ENCODE peak calls at places on chromosomes 13 and 19, in four cellular contexts. U, R, I and O are unnamed samples.

GRCh38 chr13:31361673-31362072 is 161.9 kb downstream of the B3GLCT start:
- DNase-seq in R (no peak), I (no peak), U (no peak), O (no peak)

GRCh38 chr13:105960326-105960725 is 575.1 kb downstream of the EFNB2 start:
- DNase-seq in I (no peak), R (no peak), U (no peak), O (no peak)

GRCh38 chr19:37983153-37983552 is 76.1 kb downstream of the SIPA1L3 start:
- DNase-seq in I (no peak), U (no peak), R (no peak), O (no peak)

GRCh38 chr13:30466841-30467252 is 1.1 kb upstream of the HMGB1 start:
- DNase-seq in I (no peak), R (no peak), U (no peak), O (no peak)

GRCh38 chr13:31875134-31875533 is 135.8 kb downstream of the RXFP2 start:
- DNase-seq in R (no peak), U (no peak), I (no peak), O (no peak)

GRCh38 chr19:1155352-1156304 is 18.4 kb downstream of the SBNO2 start:
- DNase-seq in U (no peak), I (no peak), R (no peak), O (no peak)

GRCh38 chr13:89455741-89456140 is 1784.6 kb downstream of the SLITRK5 start:
- DNase-seq in I (no peak), R (no peak), U (no peak), O (no peak)

GRCh38 chr19:17951151-17952040 is 15.5 kb upstream of the KCNN1 start:
- DNase-seq in R (no peak), I (peak), U (no peak), O (no peak)

GRCh38 chr19:16782719-16783118 is 46.5 kb upstream of the SIN3B start:
- DNase-seq in R (no peak), I (no peak), U (no peak), O (no peak)

GRCh38 chr19:52993342-52994178 is 20.2 kb upstream of the ERVV-1 start:
- DNase-seq in U (peak), R (peak), I (peak), O (peak)

DNA sequence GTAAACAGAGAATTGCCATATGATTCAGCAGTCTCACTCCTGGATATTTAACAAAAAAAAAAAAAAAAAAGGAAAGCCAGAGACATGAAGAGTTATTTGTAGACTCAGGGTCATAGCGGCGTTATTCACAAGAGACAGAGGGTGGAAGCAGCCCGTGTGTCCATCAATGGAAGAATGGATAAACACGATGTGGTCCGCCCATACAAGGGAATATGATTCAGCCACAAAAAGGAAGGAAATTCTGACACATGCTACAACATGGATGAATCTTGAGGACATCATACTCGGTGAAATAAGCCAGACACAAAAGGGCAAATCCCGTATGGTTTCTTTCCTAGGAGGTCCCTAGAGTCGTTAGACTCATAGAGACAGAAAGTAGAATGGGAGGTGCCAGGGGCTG is 14.8 kb downstream of the ACSBG2 start:
- DNase-seq in I (no peak), R (no peak), U (no peak), O (no peak)
- TF ChIP-seq POLR2AphosphoS5 in I (no peak), R (no peak), U (no peak), O (no peak)

GRCh38 chr13:40189426-40189825 is 477.0 kb downstream of the FOXO1 start:
- DNase-seq in R (no peak), I (no peak), U (no peak), O (no peak)
- H3K27ac ChIP-seq in R (no peak), I (no peak), U (peak), O (no peak)

GRCh38 chr19:49683814-49684250 is 5.6 kb upstream of the ADM5 start:
- DNase-seq in I (no peak), R (no peak), U (no peak), O (no peak)
- TF ChIP-seq POLR2AphosphoS5 in I (no peak), R (no peak), U (no peak), O (no peak)

GRCh38 chr13:102295316-102296048 is 106.4 kb downstream of the FGF14 start:
- DNase-seq in I (no peak), U (no peak), R (no peak), O (no peak)

GRCh38 chr13:102300379-102300778 is 101.5 kb downstream of the FGF14 start:
- DNase-seq in I (no peak), U (no peak), R (no peak), O (no peak)

GRCh38 chr13:102302534-102302933 is 99.3 kb downstream of the FGF14 start:
- DNase-seq in R (no peak), U (no peak), I (no peak), O (no peak)

GRCh38 chr13:102298051-102298450 is 103.8 kb downstream of the FGF14 start:
- DNase-seq in R (no peak), I (no peak), U (no peak), O (no peak)

DNA sequence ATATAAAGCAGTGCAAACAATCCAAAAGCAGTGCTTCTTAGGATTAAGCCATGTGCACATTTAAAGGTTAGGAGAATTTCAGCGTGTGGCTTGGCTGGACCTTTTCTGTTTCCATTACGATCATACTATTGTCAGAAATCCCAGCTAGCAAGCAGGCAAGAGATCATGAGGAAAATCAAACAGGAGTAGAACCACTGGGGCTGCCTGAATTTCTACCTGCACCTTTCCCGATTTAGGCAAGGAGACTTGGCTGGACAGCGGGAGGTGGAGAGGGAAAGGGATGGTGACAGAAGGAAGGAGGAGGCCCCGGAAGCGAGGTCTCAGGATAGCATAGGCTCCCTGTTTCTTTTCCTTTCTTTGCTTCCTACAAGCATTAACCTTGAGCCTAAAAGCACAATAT is 102.5 kb downstream of the FGF14 start:
- DNase-seq in U (no peak), I (no peak), R (no peak), O (no peak)
- H3K27ac ChIP-seq in U (no peak), I (no peak), R (no peak), O (no peak)

GRCh38 chr13:111482126-111482525 is 161.7 kb downstream of the TEX29 start:
- DNase-seq in U (peak), R (no peak), I (no peak), O (no peak)
- TF ChIP-seq POLR2AphosphoS5 in U (no peak), R (no peak), I (no peak), O (no peak)

DNA sequence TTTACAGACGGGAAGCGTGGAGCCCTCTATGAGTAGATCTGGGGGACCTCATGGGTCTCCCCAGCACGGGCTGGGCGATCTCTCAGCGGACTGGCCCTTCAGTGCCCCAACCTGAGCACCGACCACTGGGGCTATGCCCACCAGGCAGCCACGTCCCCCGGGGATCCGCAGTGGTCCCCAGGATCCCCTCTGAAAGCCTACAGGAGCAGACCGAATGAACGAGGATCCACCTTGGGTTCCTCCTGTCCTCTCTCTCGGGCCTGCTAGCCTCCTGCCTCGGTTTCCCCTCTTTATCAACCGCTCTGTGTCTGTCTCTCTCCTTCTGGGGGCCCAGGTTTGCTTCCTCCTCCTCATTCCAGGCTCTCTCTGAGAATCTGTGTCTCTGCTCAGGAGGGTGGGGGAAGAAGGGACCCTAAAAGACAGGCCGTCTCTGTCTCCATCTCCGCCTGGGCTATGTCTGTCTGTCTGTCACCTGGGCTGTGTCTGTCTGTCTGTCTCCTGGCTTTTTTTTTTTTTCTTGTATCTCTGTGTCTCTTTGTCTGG is 2.0 kb upstream of the MEIS3 start:
- DNase-seq in R (no peak), I (no peak), U (no peak), O (no peak)
- H3K27ac ChIP-seq in R (no peak), I (no peak), U (no peak), O (no peak)

GRCh38 chr19:7293795-7294570 is at the start of gene INSR:
- DNase-seq in U (peak), I (peak), R (no peak), O (peak)
- TF ChIP-seq POLR2AphosphoS5 in U (peak), I (no peak), R (no peak), O (no peak)